ENCODE peak calls at places on chromosomes 12 and 14, in four cellular contexts. R is uterus, T is ascending aorta, A is endodermal cell. P is an unnamed sample. For H3K36me3, the result is how much of the 10 kb centered on the place peaks cover.

GRCh38 chr12:68940731-68941130 is 7.8 kb upstream of the CPM start:
- DNase-seq in R (no peak), T (no peak), A (no peak), P (no peak)

GRCh38 chr14:70905316-70905715 is 1.9 kb upstream of the PCNX1 start:
- DNase-seq in R (no peak), T (no peak), A (no peak), P (no peak)

GRCh38 chr14:101620821-101621785 is 59.8 kb downstream of the DIO3 start:
- DNase-seq in A (no peak), R (no peak), T (no peak), P (no peak)

GRCh38 chr12:91361864-91362263 is 179.2 kb upstream of the DCN start:
- DNase-seq in T (no peak), R (no peak), A (no peak), P (no peak)

GRCh38 chr14:33943081-33943480 is 7.8 kb downstream of the EGLN3 start:
- DNase-seq in R (no peak), A (no peak), T (no peak), P (no peak)

GRCh38 chr14:59844414-59844813 is 26.2 kb downstream of the RTN1 start:
- DNase-seq in R (no peak), T (no peak), A (no peak), P (no peak)

GRCh38 chr12:112937741-112938719 is at the start of gene OAS3:
- DNase-seq in T (peak), R (peak), A (peak), P (peak)

GRCh38 chr14:67358914-67359313 is 690 bp downstream of the ATP6V1D start:
- DNase-seq in T (no peak), R (no peak), A (peak), P (peak)

GRCh38 chr14:71246539-71246938 is 339.3 kb downstream of the PCNX1 start:
- DNase-seq in T (no peak), R (no peak), A (no peak), P (no peak)

GRCh38 chr12:86929962-86930361 is 673.8 kb upstream of the MGAT4C start:
- DNase-seq in A (no peak), T (no peak), R (no peak), P (no peak)

GRCh38 chr12:19967486-19967885 is 400.9 kb upstream of the PDE3A start:
- DNase-seq in R (no peak), A (no peak), T (peak), P (no peak)

GRCh38 chr12:101172316-101172715 is 37.7 kb downstream of the SLC5A8 start:
- DNase-seq in R (no peak), A (peak), T (no peak), P (peak)

GRCh38 chr12:30457621-30458289 is 237.9 kb downstream of the IPO8 start:
- DNase-seq in A (no peak), R (no peak), T (no peak), P (peak)

GRCh38 chr12:124456652-124457152 is 110.7 kb downstream of the NCOR2 start:
- DNase-seq in R (no peak), T (no peak), A (no peak), P (no peak)

GRCh38 chr12:106000376-106001104 is 138.2 kb downstream of the NUAK1 start:
- DNase-seq in A (no peak), T (no peak), R (no peak), P (no peak)

GRCh38 chr12:94327819-94328218 is 131.8 kb downstream of the CEP83 start:
- DNase-seq in A (no peak), T (no peak), R (no peak), P (no peak)

GRCh38 chr14:90536511-90537191 is 139.8 kb downstream of the CALM1 start:
- DNase-seq in T (no peak), A (no peak), R (no peak), P (no peak)

GRCh38 chr12:109706747-109707469 is 6.7 kb upstream of the FAM222A start:
- DNase-seq in T (no peak), A (peak), R (no peak), P (peak)

GRCh38 chr14:34711169-34711568 is 3.2 kb downstream of the CFL2 start:
- DNase-seq in R (no peak), A (no peak), T (no peak), P (no peak)

GRCh38 chr12:89153341-89153740 is 199.0 kb downstream of the DUSP6 start:
- DNase-seq in R (no peak), A (no peak), T (no peak), P (no peak)

GRCh38 chr12:6569312-6569711 is 1.2 kb upstream of the NOP2 start:
- DNase-seq in T (no peak), R (no peak), A (no peak), P (no peak)

GRCh38 chr12:116502141-116502725 is 56.9 kb upstream of the MAP1LC3B2 start:
- DNase-seq in T (no peak), R (no peak), A (no peak), P (no peak)

GRCh38 chr12:89276860-89277259 is 75.4 kb downstream of the DUSP6 start:
- DNase-seq in R (no peak), T (no peak), A (no peak), P (no peak)

GRCh38 chr12:4438834-4439596 is 6.6 kb downstream of the FGF6 start:
- DNase-seq in R (no peak), T (no peak), A (peak), P (peak)

GRCh38 chr12:131122631-131123030 is 168.9 kb downstream of the ADGRD1 start:
- DNase-seq in A (peak), R (no peak), T (peak), P (no peak)

GRCh38 chr12:49652921-49653520 is 29.7 kb downstream of the PRPF40B start:
- DNase-seq in T (no peak), A (no peak), R (no peak), P (no peak)

GRCh38 chr12:63066782-63067181 is 84.2 kb downstream of the AVPR1A start:
- DNase-seq in T (no peak), R (no peak), A (peak), P (peak)

GRCh38 chr12:124656947-124657434 is 89.6 kb upstream of the NCOR2 start:
- DNase-seq in A (no peak), T (no peak), R (no peak), P (no peak)

GRCh38 chr14:54653764-54654469 is 87.0 kb downstream of the SAMD4A start:
- DNase-seq in T (peak), R (no peak), A (no peak), P (no peak)

GRCh38 chr12:18383203-18383602 is 121.9 kb downstream of the PIK3C2G start:
- DNase-seq in A (no peak), R (no peak), T (no peak), P (no peak)

GRCh38 chr14:95507701-95508103 is 8.7 kb downstream of the SYNE3 start:
- DNase-seq in R (no peak), T (peak), A (no peak), P (no peak)

GRCh38 chr12:26680724-26681455 is 152.1 kb downstream of the ITPR2 start:
- DNase-seq in T (no peak), A (no peak), R (no peak), P (no peak)

GRCh38 chr14:96055753-96056508 is 16.8 kb downstream of the C14orf132 start:
- DNase-seq in T (peak), A (no peak), R (no peak), P (no peak)

GRCh38 chr12:110591508-110592051 is 8.5 kb upstream of the PPTC7 start:
- DNase-seq in A (peak), R (no peak), T (no peak), P (no peak)

GRCh38 chr12:24903305-24904088 is 45.4 kb downstream of the BCAT1 start:
- DNase-seq in T (peak), A (no peak), R (no peak), P (no peak)

DNA sequence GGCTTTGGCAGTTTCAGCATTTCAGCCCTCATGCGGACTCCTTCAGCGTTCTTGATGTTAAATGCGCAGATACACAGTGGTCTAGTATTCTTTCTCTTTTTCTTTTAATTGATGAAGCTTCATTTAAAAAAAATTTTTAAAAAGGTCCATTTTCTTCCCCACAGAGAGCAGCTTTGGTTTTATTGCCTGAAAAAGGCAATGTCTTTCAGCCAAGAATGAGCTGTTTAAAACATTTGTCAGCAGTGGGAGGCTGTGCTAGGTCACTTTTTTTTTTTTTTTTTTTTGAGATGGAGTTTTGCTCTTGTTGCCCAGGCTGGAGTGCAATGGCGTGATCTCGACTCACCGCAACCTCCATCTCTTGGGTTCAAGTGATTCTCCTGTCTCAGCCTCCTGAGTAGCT is 13.5 kb downstream of the KMT5A start:
- DNase-seq in R (no peak), T (no peak), A (no peak), P (no peak)
- H3K36me3 ChIP-seq in R (under half), T (half or more), A (half or more), P (under half)

DNA sequence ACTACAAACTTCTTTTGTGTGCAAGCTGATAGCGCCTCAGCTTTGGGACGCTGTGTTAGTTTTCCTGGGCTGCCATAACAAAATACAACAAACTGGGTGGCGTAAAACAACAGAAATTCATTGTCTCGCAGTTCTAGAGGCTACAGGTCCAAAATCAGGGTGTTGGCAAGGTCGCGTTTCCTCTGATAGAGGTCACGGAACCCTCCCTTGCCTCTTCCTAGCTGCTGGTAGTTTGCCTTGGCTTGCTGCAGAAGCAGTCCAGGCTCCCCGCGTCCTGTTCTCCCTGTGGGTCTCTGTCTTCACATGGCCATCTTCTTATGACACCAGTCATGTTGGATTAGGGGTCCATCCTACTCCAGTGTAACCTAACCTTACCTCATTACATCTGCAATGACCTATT is 32.8 kb upstream of the PTGR2 start:
- DNase-seq in R (no peak), T (no peak), A (no peak), P (no peak)
- H3K4me3 ChIP-seq in R (no peak), T (no peak), A (no peak), P (no peak)

DNA sequence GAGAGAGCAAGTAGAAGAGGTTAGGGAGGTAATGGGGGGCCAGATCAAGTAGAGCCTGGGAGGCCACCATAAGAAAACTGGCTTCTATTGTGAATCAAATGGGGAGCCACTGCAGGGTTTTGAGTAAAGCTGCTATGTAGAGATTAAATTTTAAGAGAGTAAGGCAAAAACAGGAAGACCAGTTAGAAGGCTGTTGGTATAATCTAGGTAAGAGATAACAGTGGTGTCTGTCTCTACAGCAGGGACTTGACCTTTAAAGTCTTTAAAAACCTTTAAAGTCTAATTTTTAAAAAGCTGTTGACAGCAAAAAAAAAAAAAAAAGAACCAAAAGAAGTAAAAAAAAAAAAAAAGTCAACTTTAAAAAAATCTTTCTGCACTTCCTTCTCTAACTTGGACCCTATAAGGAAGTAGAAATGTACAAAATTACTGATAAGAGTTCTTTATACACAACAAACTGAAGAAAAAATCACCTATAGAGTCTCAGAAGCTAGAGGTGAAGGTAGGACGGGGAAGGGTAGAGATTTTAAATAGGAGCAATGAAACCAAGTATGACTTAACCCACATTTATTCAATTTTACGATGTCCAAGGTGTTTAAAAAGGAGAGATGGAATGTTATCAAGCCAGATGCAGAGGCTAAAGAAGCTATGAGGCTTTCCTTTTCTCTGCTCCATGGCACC is 26.1 kb downstream of the SGPP1 start:
- DNase-seq in A (no peak), T (no peak), R (no peak), P (no peak)
- H3K36me3 ChIP-seq in A (under half), T (under half), R (under half), P (under half)

DNA sequence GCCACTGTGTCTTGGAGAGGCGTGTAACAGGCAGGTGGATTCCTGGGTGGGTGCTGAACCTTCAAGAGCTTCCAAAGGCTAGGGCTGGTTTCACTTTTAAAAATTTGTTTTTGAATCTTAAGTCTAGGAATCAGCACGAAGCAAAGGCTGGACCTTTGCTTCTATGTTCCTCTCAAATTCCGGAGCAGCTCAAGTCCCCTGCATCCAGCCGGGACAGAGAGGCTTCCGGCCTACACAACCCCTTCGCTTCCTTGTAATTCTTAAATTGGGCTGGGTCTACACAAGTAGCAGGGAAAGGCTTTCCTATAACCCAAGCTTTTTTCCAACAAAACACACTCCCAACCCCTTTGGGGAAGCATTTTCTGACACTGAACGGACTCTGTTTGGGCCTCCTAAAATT is 8.3 kb downstream of the HOXC12 start:
- DNase-seq in A (no peak), T (no peak), R (no peak), P (no peak)
- H3K4me3 ChIP-seq in A (no peak), T (no peak), R (no peak), P (no peak)

GRCh38 chr12:122980192-122981035 is at the start of gene ARL6IP4:
- DNase-seq in R (peak), A (peak), T (peak), P (peak)

GRCh38 chr12:122978507-122978955 is 1.9 kb upstream of the ARL6IP4 start:
- DNase-seq in A (peak), T (no peak), R (peak), P (no peak)

GRCh38 chr12:122979001-122979907 is 1.2 kb upstream of the ARL6IP4 start:
- DNase-seq in A (peak), T (no peak), R (peak), P (no peak)

GRCh38 chr12:122981036-122981471 is 573 bp downstream of the ARL6IP4 start:
- DNase-seq in R (no peak), T (no peak), A (peak), P (peak)

DNA sequence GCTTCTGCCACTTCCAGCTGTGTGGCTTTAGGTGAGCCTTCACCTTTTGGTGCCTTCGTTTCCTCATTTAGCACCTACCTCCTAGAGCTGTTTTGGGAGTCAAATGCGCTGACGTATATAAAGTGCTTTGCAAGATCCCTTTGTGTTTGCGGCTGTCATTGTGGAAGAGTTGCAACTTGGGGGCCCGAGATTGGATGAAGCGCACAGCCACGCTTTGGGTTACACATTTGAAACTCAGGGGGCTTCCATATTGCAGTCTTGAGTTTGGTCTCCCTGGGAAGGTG is 631 bp upstream of the ARL6IP4 start:
- DNase-seq in T (no peak), R (no peak), A (no peak), P (no peak)
- H3K36me3 ChIP-seq in T (under half), R (under half), A (under half), P (under half)